ENCODE peak calls at places on chromosomes 12 and 14, in four cellular contexts. F, V, Y and W are unnamed samples. For H3K27me3, the result is how much of the 10 kb centered on the place peaks cover.

GRCh38 chr12:6434205-6435180 is 10.3 kb upstream of the CD27 start:
- DNase-seq in V (no peak), F (no peak), Y (no peak), W (peak)

GRCh38 chr12:44750468-44750867 is 125.6 kb downstream of the NELL2 start:
- DNase-seq in F (no peak), Y (no peak), V (no peak), W (no peak)

GRCh38 chr12:78863482-78864427 is 819 bp upstream of the SYT1 start:
- DNase-seq in F (peak), Y (no peak), V (peak), W (peak)

GRCh38 chr12:46459111-46459510 is 86.5 kb upstream of the SLC38A2 start:
- DNase-seq in V (no peak), Y (no peak), F (no peak), W (no peak)

GRCh38 chr14:101055776-101056374 is 152.4 kb upstream of the RTL1 start:
- DNase-seq in F (no peak), V (no peak), Y (no peak), W (peak)

GRCh38 chr12:6438345-6438744 is 6.4 kb upstream of the CD27 start:
- DNase-seq in F (no peak), V (no peak), Y (no peak), W (peak)

GRCh38 chr12:12979731-12980259 is 20.3 kb downstream of the HEBP1 start:
- DNase-seq in V (no peak), F (peak), Y (no peak), W (no peak)

GRCh38 chr14:100488057-100488456 is 99.2 kb downstream of the BEGAIN start:
- DNase-seq in F (no peak), V (no peak), Y (no peak), W (no peak)

GRCh38 chr14:91078095-91078737 is 17.8 kb upstream of the RPS6KA5 start:
- DNase-seq in V (no peak), F (no peak), Y (no peak), W (no peak)

GRCh38 chr12:15852383-15852782 is 29.8 kb upstream of the STRAP start:
- DNase-seq in F (no peak), V (no peak), Y (no peak), W (no peak)

GRCh38 chr14:95185452-95186392 is 28.4 kb upstream of the DICER1 start:
- DNase-seq in V (no peak), F (no peak), Y (no peak), W (no peak)

GRCh38 chr14:103562135-103562384 is 397 bp downstream of the BAG5 start:
- DNase-seq in Y (no peak), V (no peak), F (peak), W (no peak)

GRCh38 chr12:20368653-20369163 is 371 bp downstream of the PDE3A start:
- DNase-seq in V (peak), Y (no peak), F (no peak), W (no peak)

GRCh38 chr12:132325733-132326130 is 3.7 kb downstream of the GALNT9 start:
- DNase-seq in Y (no peak), V (no peak), F (no peak), W (no peak)
- H3K27me3 ChIP-seq in Y (half or more), V (under half), F (under half), W (under half)

GRCh38 chr14:94144765-94145164 is 15.4 kb upstream of the IFI27L2 start:
- DNase-seq in Y (no peak), F (no peak), V (peak), W (no peak)

GRCh38 chr14:94143711-94144110 is 14.3 kb upstream of the IFI27L2 start:
- DNase-seq in Y (no peak), V (no peak), F (no peak), W (no peak)

GRCh38 chr14:94142247-94142646 is 12.8 kb upstream of the IFI27L2 start:
- DNase-seq in V (no peak), F (no peak), Y (no peak), W (no peak)

GRCh38 chr14:94142836-94143235 is 13.4 kb upstream of the IFI27L2 start:
- DNase-seq in F (no peak), V (no peak), Y (no peak), W (no peak)

DNA sequence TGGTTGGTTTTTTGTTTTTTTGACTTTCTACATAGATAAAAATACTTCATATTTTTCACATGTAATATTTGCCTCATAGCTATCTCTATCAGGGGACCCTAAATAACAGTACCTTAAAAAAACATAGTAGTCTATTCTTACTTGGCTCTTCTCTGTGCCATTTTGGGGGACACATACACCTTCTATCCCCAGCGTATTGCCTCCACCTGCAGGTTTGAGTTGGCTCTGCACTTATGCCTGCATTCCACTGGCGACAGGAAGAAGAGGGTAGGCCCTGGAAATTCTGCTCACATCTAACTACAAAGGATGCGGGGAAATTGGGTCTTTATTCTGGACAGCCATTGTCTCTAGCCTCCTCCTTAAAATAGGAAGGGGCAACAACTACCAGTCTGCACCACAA is 13.8 kb upstream of the IFI27L2 start:
- DNase-seq in Y (no peak), F (peak), V (peak), W (no peak)
- TF ChIP-seq CTCF in Y (no peak), F (peak), V (peak), W (peak)

DNA sequence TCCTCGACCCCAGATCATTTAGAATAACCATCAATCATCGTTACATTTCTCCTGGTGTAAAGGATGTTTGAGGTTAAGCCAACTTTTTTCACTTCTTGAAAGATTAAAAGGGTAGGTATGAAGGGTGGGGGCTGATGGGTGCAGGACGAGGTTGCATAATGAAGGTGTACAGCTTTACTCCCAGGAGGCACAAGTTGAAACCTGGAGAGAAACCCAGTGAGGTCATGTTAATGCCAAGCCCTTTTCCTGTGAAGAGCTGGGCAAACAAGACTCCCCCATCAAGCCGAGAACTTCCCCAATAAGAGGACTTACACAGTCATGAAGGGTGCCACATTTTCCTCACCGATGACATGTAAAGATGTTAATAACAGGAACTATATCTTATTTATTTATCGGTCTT is 84.3 kb downstream of the FZD10 start:
- DNase-seq in V (no peak), Y (no peak), F (no peak), W (no peak)
- H3K27me3 ChIP-seq in V (under half), Y (under half), F (under half), W (under half)

DNA sequence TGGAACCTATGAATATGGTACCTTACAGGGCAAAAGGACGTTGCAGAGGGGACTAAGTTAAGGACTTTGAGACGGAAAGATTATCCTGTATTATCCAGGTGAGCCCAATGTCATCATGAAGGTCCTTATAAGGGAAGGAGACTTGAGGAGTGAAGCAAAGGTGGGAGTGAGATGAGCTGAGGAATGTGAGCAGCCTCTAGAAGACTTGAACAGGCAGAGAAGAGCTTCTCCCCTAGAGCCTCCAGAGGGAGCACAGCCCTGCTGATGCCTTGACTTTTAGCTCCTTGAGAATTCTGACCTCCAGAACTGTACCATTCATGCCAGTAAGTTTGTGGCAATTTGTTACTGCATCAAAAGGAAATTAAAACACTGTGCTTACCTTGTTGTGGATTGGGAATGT is 41.8 kb upstream of the DCD start:
- DNase-seq in Y (no peak), F (peak), V (peak), W (no peak)
- TF ChIP-seq CTCF in Y (no peak), F (peak), V (peak), W (no peak)